ENCODE peak calls at places on chromosomes 4 and X, in nine cellular contexts. H is natural killer cell; U is activated naive CD8-positive, alpha-beta T cell treated with anti-CD3 and anti-CD28 coated beads, Interleukin-2, amount 50 U/mL, for 24 hours; X is Right ventricle myocardium superior; J is substantia nigra; C is NAMALWA; P is dorsolateral prefrontal cortex; L is ureter; V is BE2C. R is an unnamed sample.

GRCh38 chrX:20663287-20663686 is 396.6 kb upstream of the RPS6KA3 start:
- DNase-seq in L (no peak), P (no peak), X (no peak), V (no peak), J (no peak), H (no peak), U (no peak), C (no peak), R (no peak)

GRCh38 chrX:11557120-11557519 is 108.6 kb downstream of the ARHGAP6 start:
- DNase-seq in L (no peak), X (no peak), U (no peak), H (no peak), J (no peak), C (no peak), P (no peak), V (no peak), R (no peak)

GRCh38 chr4:189265515-189265914 is 675.2 kb upstream of the FRG1 start:
- DNase-seq in X (no peak), H (no peak), L (no peak), V (no peak), P (no peak), J (no peak), U (no peak), C (no peak), R (no peak)

GRCh38 chrX:109134777-109135176 is 347.1 kb downstream of the GUCY2F start:
- DNase-seq in J (no peak), H (no peak), U (no peak), X (no peak), L (no peak), P (no peak), V (no peak), C (no peak), R (no peak)

GRCh38 chr4:16692493-16692892 is 206.0 kb downstream of the LDB2 start:
- DNase-seq in P (no peak), V (no peak), U (no peak), J (no peak), H (no peak), X (no peak), L (no peak), C (no peak), R (no peak)

GRCh38 chr4:185600801-185601200 is 65.5 kb upstream of the PDLIM3 start:
- DNase-seq in L (no peak), P (no peak), H (no peak), U (no peak), J (no peak), C (no peak), V (no peak), X (no peak), R (no peak)

GRCh38 chrX:140817943-140818342 is 108.4 kb downstream of the LINC00632 start:
- DNase-seq in C (peak), P (no peak), V (peak), U (no peak), X (no peak), H (no peak), L (no peak), J (no peak), R (no peak)

GRCh38 chrX:10414872-10415703 is 205.3 kb downstream of the MID1 start:
- DNase-seq in L (no peak), X (no peak), C (no peak), V (no peak), H (no peak), U (no peak), P (no peak), J (no peak), R (no peak)

GRCh38 chr4:61462451-61463326 is 262.6 kb downstream of the ADGRL3 start:
- DNase-seq in H (no peak), V (no peak), U (no peak), X (no peak), L (no peak), C (no peak), J (no peak), P (no peak), R (no peak)

GRCh38 chrX:152656890-152657289 is 19.2 kb downstream of the GABRQ start:
- DNase-seq in H (no peak), U (no peak), X (no peak), C (no peak), V (no peak), P (no peak), J (no peak), L (no peak), R (no peak)

GRCh38 chr4:113961322-113961698 is 18.1 kb downstream of the ARSJ start:
- DNase-seq in U (no peak), V (no peak), J (no peak), C (no peak), P (no peak), X (no peak), L (no peak), H (no peak), R (no peak)

GRCh38 chr4:88698539-88698938 is 910 bp upstream of the NAP1L5 start:
- DNase-seq in X (no peak), J (no peak), V (no peak), U (no peak), H (no peak), C (no peak), P (no peak), L (no peak), R (no peak)

GRCh38 chrX:46929439-46930018 is 17.3 kb downstream of the JADE3 start:
- DNase-seq in L (no peak), J (no peak), H (no peak), X (no peak), U (no peak), V (no peak), P (no peak), C (no peak), R (no peak)

GRCh38 chrX:13215729-13216128 is 104.1 kb downstream of the ATXN3L start:
- DNase-seq in V (no peak), P (no peak), J (no peak), X (no peak), C (no peak), U (no peak), H (no peak), L (no peak), R (no peak)

GRCh38 chrX:145213504-145213903 is 33.8 kb upstream of the SPANXN1 start:
- DNase-seq in X (no peak), J (peak), P (no peak), U (no peak), H (no peak), L (no peak), V (no peak), C (peak), R (no peak)

GRCh38 chr4:184596617-184597185 is 52.5 kb downstream of the CASP3 start:
- DNase-seq in V (no peak), P (no peak), J (no peak), C (no peak), H (no peak), U (no peak), X (no peak), L (peak), R (no peak)

GRCh38 chr4:145679520-145679919 is 426 bp upstream of the C4orf51 start:
- DNase-seq in X (peak), P (no peak), U (no peak), L (peak), J (no peak), C (no peak), V (no peak), H (no peak), R (no peak)

GRCh38 chr4:103010827-103011226 is 8.7 kb downstream of the SLC9B1 start:
- DNase-seq in L (no peak), V (no peak), H (no peak), C (no peak), U (no peak), P (no peak), J (no peak), X (no peak), R (no peak)

GRCh38 chrX:36198575-36198974 is 279.0 kb downstream of the CFAP47 start:
- DNase-seq in V (no peak), U (no peak), C (no peak), X (no peak), H (no peak), J (no peak), L (no peak), P (no peak), R (no peak)

GRCh38 chr4:1130318-1131186 is 17.2 kb upstream of the RNF212 start:
- DNase-seq in U (peak), H (peak), L (peak), J (peak), C (peak), P (peak), V (peak), X (peak), R (peak)

GRCh38 chr4:39814403-39815185 is 116.7 kb downstream of the UBE2K start:
- DNase-seq in P (no peak), C (peak), J (no peak), V (no peak), L (no peak), X (no peak), U (peak), H (peak), R (no peak)

GRCh38 chr4:88697588-88698329 is at the start of gene NAP1L5:
- DNase-seq in U (peak), X (peak), V (peak), P (peak), H (peak), C (no peak), J (peak), L (peak), R (peak)

GRCh38 chrX:115147220-115147619 is 42.0 kb upstream of the RBMXL3 start:
- DNase-seq in H (no peak), J (no peak), C (peak), U (no peak), X (no peak), L (no peak), P (no peak), V (no peak), R (no peak)

GRCh38 chrX:40326186-40326965 is 228.6 kb upstream of the BCOR start:
- DNase-seq in X (no peak), C (no peak), P (no peak), V (no peak), U (no peak), L (no peak), H (no peak), J (no peak), R (no peak)

GRCh38 chrX:3143043-3143799 is 102.0 kb downstream of the ARSF start:
- DNase-seq in L (no peak), V (no peak), C (peak), H (no peak), P (no peak), X (no peak), U (peak), J (no peak), R (no peak)

GRCh38 chr4:32022071-32022470 is 1301.9 kb downstream of the PCDH7 start:
- DNase-seq in C (no peak), X (no peak), V (no peak), J (no peak), L (no peak), P (no peak), U (no peak), H (no peak), R (no peak)

R was measured in CD14-positive monocyte.